ENCODE peak calls at places on chromosome 1, in seven cellular contexts. C is endodermal cell, I is A549, O is upper lobe of right lung, H is aorta, J is tibial nerve, T is iPS DF 6.9. F is an unnamed sample.

GRCh38 chr1:242736569-242736968 is 212.1 kb upstream of the PLD5 start:
- DNase-seq in C (no peak), I (no peak), O (no peak), H (no peak), J (no peak), T (no peak), F (no peak)

GRCh38 chr1:158527190-158527815 is 26.9 kb downstream of the OR6Y1 start:
- DNase-seq in C (no peak), I (peak; percentile 63), O (no peak), H (no peak), J (no peak), T (no peak), F (no peak)

GRCh38 chr1:221782461-221782860 is 40.6 kb upstream of the DUSP10 start:
- DNase-seq in C (no peak), I (no peak), O (no peak), H (no peak), J (no peak), T (no peak), F (no peak)

GRCh38 chr1:16888806-16889178 is 7.0 kb upstream of the RNU1-2 start:
- DNase-seq in C (no peak), I (no peak), O (no peak), H (no peak), J (no peak), T (no peak), F (no peak)

GRCh38 chr1:6157528-6158174 is 22.5 kb downstream of the CHD5 start:
- DNase-seq in C (peak; percentile 83), I (peak; percentile 71), O (no peak), H (no peak), J (no peak), T (no peak), F (no peak)

GRCh38 chr1:24003331-24003972 is 23.3 kb upstream of the SRSF10 start:
- DNase-seq in C (no peak), I (peak; percentile 35), O (no peak), H (no peak), J (no peak), T (no peak), F (no peak)

GRCh38 chr1:203038891-203039608 is 12.8 kb downstream of the PPFIA4 start:
- DNase-seq in C (peak; percentile 93), I (peak; percentile 68), O (peak; percentile 82), H (peak; percentile 90), J (peak; percentile 59), T (peak; percentile 76), F (peak; percentile 15)

GRCh38 chr1:172480421-172480820 is 36.6 kb upstream of the PIGC start:
- DNase-seq in C (no peak), I (no peak), O (no peak), H (no peak), J (no peak), T (no peak), F (no peak)

GRCh38 chr1:56838726-56839125 is 15.9 kb upstream of the C8A start:
- DNase-seq in C (no peak), I (no peak), O (no peak), H (no peak), J (no peak), T (no peak), F (no peak)

GRCh38 chr1:84525738-84526137 is 19.4 kb upstream of the GNG5 start:
- DNase-seq in C (no peak), I (no peak), O (no peak), H (no peak), J (no peak), T (no peak), F (no peak)

GRCh38 chr1:157390646-157391045 is 161.7 kb downstream of the FCRL5 start:
- DNase-seq in C (no peak), I (no peak), O (no peak), H (no peak), J (no peak), T (no peak), F (no peak)

GRCh38 chr1:53712276-53712675 is 26.7 kb downstream of the GLIS1 start:
- DNase-seq in C (no peak), I (no peak), O (no peak), H (no peak), J (no peak), T (no peak), F (no peak)

GRCh38 chr1:40185951-40186864 is 25.0 kb downstream of the RLF start:
- DNase-seq in C (no peak), I (no peak), O (no peak), H (no peak), J (no peak), T (no peak), F (no peak)

GRCh38 chr1:14928412-14928811 is 225.1 kb upstream of the TMEM51 start:
- DNase-seq in C (no peak), I (no peak), O (no peak), H (no peak), J (no peak), T (no peak), F (no peak)

GRCh38 chr1:155126494-155127104 is 1.1 kb upstream of the EFNA1 start:
- DNase-seq in C (peak; percentile 81), I (peak; percentile 74), O (peak; percentile 95), H (no peak), J (no peak), T (no peak), F (peak; percentile 39)

GRCh38 chr1:71047635-71048607 is at the start of gene PTGER3:
- DNase-seq in C (peak; percentile 89), I (no peak), O (peak; percentile 88), H (peak; percentile 95), J (no peak), T (no peak), F (peak; percentile 27)

GRCh38 chr1:160061376-160062100 is 8.4 kb downstream of the KCNJ10 start:
- DNase-seq in C (peak; percentile 65), I (no peak), O (peak; percentile 57), H (no peak), J (no peak), T (no peak), F (no peak)

GRCh38 chr1:30469426-30469825 is 254.0 kb downstream of the MATN1 start:
- DNase-seq in C (no peak), I (no peak), O (peak; percentile 12), H (peak; percentile 24), J (no peak), T (no peak), F (no peak)

GRCh38 chr1:39635205-39635870 is 4.1 kb downstream of the HEYL start:
- DNase-seq in C (no peak), I (no peak), O (no peak), H (no peak), J (peak; percentile 42), T (no peak), F (no peak)

DNA sequence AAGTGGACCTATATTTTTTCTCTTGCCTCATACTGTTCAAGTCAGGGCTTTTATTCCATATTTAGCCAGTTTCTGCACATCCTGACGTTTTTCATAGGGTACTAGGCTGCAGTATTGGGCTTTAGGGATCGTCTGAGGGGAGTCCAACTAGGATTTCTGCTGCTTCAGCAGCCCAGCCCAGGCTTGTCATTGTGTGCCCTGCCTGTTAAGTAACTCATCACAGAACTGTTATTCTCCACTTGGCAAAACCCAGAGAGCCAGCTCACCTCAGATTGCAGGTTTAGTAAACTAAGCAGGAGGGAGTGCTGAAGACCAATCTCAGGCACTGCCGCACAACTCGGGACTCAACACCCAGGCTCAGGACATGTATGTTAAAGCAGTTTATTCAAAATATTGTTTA is 2.8 kb downstream of the GALNT2 start:
- DNase-seq in C (peak; percentile 41), I (no peak), O (peak; percentile 12), H (no peak), J (no peak), T (no peak), F (no peak)
- H3K27ac ChIP-seq in C (no peak overlapping the region), I (peak overlapping the region; percentile 98), O (no peak overlapping the region), H (no peak overlapping the region), J (no peak overlapping the region), T (no peak overlapping the region), F (no peak overlapping the region)

DNA sequence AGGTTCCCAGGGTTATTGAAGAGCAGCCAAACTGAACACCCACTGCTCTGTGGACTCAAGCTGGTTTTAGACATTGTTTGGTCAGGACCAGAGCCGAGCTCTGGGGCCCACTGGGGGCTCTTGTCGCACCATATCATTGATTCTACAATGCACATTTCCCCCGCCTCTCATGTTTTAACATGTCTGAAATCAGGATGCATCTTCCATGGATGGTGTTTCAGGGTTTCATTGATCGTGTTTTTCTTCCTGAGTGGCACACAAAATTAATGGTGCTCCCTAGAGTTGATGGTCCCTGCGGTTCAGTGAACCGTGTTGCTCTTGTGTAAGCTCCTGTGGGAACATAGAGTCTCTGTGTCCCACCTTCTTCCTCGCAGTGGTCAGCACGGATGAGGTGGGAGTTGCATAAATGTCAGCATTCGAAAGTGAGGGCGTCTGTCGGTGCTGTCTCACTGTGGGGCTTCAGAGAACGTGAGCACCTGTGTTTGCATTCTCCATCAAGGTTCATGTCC is 38.3 kb downstream of the GALNT2 start:
- DNase-seq in C (no peak), I (no peak), O (no peak), H (no peak), J (no peak), T (no peak), F (no peak)
- H3K4me1 ChIP-seq in C (peaks cover 10% of the 10 kb centered on the region), I (peaks cover 78% of the 10 kb centered on the region), O (peaks cover 53% of the 10 kb centered on the region), H (peaks cover 8% of the 10 kb centered on the region), J (peaks cover 71% of the 10 kb centered on the region), T (peaks cover 4% of the 10 kb centered on the region), F (peaks cover 39% of the 10 kb centered on the region)

DNA sequence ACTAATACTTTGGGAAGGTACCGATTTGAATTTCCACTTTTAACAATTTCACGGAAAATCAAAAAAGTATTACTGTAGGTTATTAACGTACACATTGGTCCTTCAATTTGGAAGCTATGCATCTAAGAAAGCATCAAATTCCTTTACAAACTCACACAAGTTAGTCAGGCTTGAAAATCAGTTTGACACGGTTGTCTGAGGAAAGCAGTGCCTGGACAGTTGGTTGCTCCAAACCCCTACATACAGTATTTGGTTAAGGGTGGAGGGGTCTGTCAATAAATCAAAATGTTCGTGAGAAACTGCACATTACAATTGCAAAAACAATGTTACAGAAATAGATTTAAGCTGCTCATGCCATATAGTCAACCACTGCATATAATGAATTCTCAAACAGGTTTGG is 19.9 kb upstream of the RBM34 start:
- DNase-seq in C (no peak), I (no peak), O (no peak), H (no peak), J (no peak), T (no peak), F (no peak)
- H3K27ac ChIP-seq in C (no peak overlapping the region), I (no peak overlapping the region), O (no peak overlapping the region), H (no peak overlapping the region), J (no peak overlapping the region), T (no peak overlapping the region), F (no peak overlapping the region)

GRCh38 chr1:113928950-113929749 is at the start of gene HIPK1:
- DNase-seq in C (peak; percentile 98), I (peak; percentile 83), O (peak; percentile 97), H (peak; percentile 98), J (peak; percentile 86), T (peak; percentile 33), F (peak; percentile 87)
- H3K4me1 ChIP-seq in C (peaks cover 8% of the 10 kb centered on the region), I (peaks cover 21% of the 10 kb centered on the region), O (peaks cover 31% of the 10 kb centered on the region), H (no peaks in the 10 kb centered on the region), J (peaks cover 49% of the 10 kb centered on the region), T (no peaks in the 10 kb centered on the region), F (peaks cover 40% of the 10 kb centered on the region)

DNA sequence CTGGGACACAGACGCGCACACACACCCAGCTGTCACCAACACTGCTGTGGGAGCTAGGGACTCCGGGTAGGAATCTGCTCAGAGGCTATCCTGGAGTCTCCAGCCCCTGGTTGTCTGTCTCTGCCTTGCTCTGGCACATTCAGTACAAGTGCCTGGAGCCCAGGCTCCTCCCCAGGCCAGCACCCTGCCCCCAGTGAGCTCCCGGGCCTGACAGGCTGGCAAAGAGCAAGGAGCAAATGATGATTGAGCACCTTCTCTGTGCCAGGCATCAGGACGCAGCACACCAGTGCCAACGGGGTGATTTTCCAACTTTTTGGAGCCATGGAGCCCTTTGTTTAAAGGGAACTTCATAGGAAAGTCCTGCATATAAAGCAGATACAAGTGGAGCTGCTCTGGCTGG is 6.5 kb downstream of the CNTN2 start:
- DNase-seq in C (no peak), I (no peak), O (no peak), H (no peak), J (no peak), T (no peak), F (no peak)
- H3K27ac ChIP-seq in C (no peak overlapping the region), I (no peak overlapping the region), O (no peak overlapping the region), H (no peak overlapping the region), J (no peak overlapping the region), T (no peak overlapping the region), F (no peak overlapping the region)

GRCh38 chr1:225849905-225850304 is 32.3 kb downstream of the TMEM63A start:
- DNase-seq in C (no peak), I (no peak), O (no peak), H (peak; percentile 84), J (no peak), T (no peak), F (peak; percentile 37)
- H3K4me1 ChIP-seq in C (peaks cover 7% of the 10 kb centered on the region), I (peaks cover 6% of the 10 kb centered on the region), O (peaks cover 25% of the 10 kb centered on the region), H (no peaks in the 10 kb centered on the region), J (peaks cover 14% of the 10 kb centered on the region), T (peaks cover 6% of the 10 kb centered on the region), F (peaks cover 55% of the 10 kb centered on the region)

F was measured in CD8-positive, alpha-beta memory T cell.